ENCODE peak calls at places on chromosome 18, in five cellular contexts. H is IMR-90; Y is CD4-positive, CD25-positive, alpha-beta regulatory T cell; J is naive thymus-derived CD8-positive, alpha-beta T cell; M is activated CD4-positive, CD25-positive, alpha-beta regulatory T cell treated with anti-CD3 and anti-CD28 coated beads, Interleukin-2, amount 50 U/mL, for 16 hours. Q is an unnamed sample.

GRCh38 chr18:21741511-21742322 is 1.1 kb downstream of the MIB1 start:
- DNase-seq in H (peak; percentile 9), Y (peak; percentile 33), J (no peak), M (no peak), Q (peak; percentile 17)

GRCh38 chr18:67516432-67517223 is at the start of gene DSEL:
- DNase-seq in H (peak; percentile 94), Y (peak; percentile 91), J (peak; percentile 92), M (peak; percentile 81), Q (peak; percentile 97)

GRCh38 chr18:45774065-45774521 is 50.1 kb downstream of the SLC14A1 start:
- DNase-seq in H (peak; percentile 74), Y (peak; percentile 29), J (peak; percentile 17), M (no peak), Q (peak; percentile 63)

GRCh38 chr18:58178476-58178875 is 134.4 kb downstream of the NEDD4L start:
- DNase-seq in H (peak; percentile 57), Y (no peak), J (no peak), M (no peak), Q (no peak)

GRCh38 chr18:677951-678363 is 20.5 kb downstream of the TYMS start:
- DNase-seq in H (no peak), Y (no peak), J (no peak), M (no peak), Q (peak; percentile 39)

GRCh38 chr18:56569391-56569790 is 69.0 kb downstream of the TXNL1 start:
- DNase-seq in H (no peak), Y (no peak), J (no peak), M (no peak), Q (no peak)

GRCh38 chr18:36580266-36580665 is 248.5 kb downstream of the TPGS2 start:
- DNase-seq in H (peak; percentile 51), Y (no peak), J (no peak), M (no peak), Q (peak; percentile 38)

GRCh38 chr18:11689972-11690570 is 1.0 kb downstream of the GNAL start:
- DNase-seq in H (peak; percentile 2), Y (peak; percentile 16), J (no peak), M (no peak), Q (peak; percentile 10)

GRCh38 chr18:50917021-50917420 is 38.1 kb downstream of the ME2 start:
- DNase-seq in H (peak; percentile 15), Y (no peak), J (no peak), M (no peak), Q (peak; percentile 12)

GRCh38 chr18:74731097-74731496 is 133.4 kb downstream of the ZNF407 start:
- DNase-seq in H (peak; percentile 86), Y (no peak), J (no peak), M (no peak), Q (peak; percentile 51)

GRCh38 chr18:75687626-75688025 is 260.1 kb upstream of the SMIM21 start:
- DNase-seq in H (no peak), Y (no peak), J (no peak), M (no peak), Q (no peak)

GRCh38 chr18:35740616-35741015 is 159.1 kb downstream of the GALNT1 start:
- DNase-seq in H (no peak), Y (no peak), J (no peak), M (no peak), Q (no peak)

GRCh38 chr18:58268849-58269248 is 224.8 kb downstream of the NEDD4L start:
- DNase-seq in H (peak; percentile 55), Y (no peak), J (no peak), M (no peak), Q (peak; percentile 50)

GRCh38 chr18:56358608-56359007 is 279.8 kb downstream of the TXNL1 start:
- DNase-seq in H (no peak), Y (no peak), J (no peak), M (no peak), Q (no peak)

GRCh38 chr18:56576826-56577573 is 61.4 kb downstream of the TXNL1 start:
- DNase-seq in H (peak; percentile 19), Y (no peak), J (no peak), M (no peak), Q (no peak)